ENCODE peak calls at places on chromosomes 7 and 10, in five cellular contexts. N, M, R, J and C are unnamed samples.

GRCh38 chr7:149861728-149862045 is 12.1 kb upstream of the ATP6V0E2 start:
- DNase-seq in N (no peak), M (no peak), R (no peak), J (no peak), C (no peak)

GRCh38 chr10:103677486-103677885 is 177.9 kb downstream of the SH3PXD2A start:
- DNase-seq in N (no peak), M (no peak), R (no peak), J (no peak), C (no peak)

GRCh38 chr10:103869336-103869735 is 14.0 kb upstream of the SH3PXD2A start:
- DNase-seq in N (no peak), M (no peak), R (no peak), J (no peak), C (no peak)

GRCh38 chr7:65722361-65722792 is 150.5 kb upstream of the VKORC1L1 start:
- DNase-seq in N (no peak), M (no peak), R (peak), J (peak), C (no peak)

GRCh38 chr10:70962686-70963085 is 74.3 kb upstream of the PCBD1 start:
- DNase-seq in N (no peak), M (no peak), R (no peak), J (no peak), C (no peak)

GRCh38 chr7:105218939-105219770 is 169.6 kb downstream of the SRPK2 start:
- DNase-seq in N (no peak), M (no peak), R (no peak), J (no peak), C (peak)

GRCh38 chr10:93334901-93335312 is 147.2 kb downstream of the MYOF start:
- DNase-seq in N (no peak), M (peak), R (no peak), J (peak), C (no peak)

GRCh38 chr10:3132036-3133025 is 40.3 kb downstream of the PITRM1 start:
- DNase-seq in N (no peak), M (no peak), R (no peak), J (peak), C (no peak)

GRCh38 chr7:82699773-82700186 is 256.2 kb upstream of the CACNA2D1 start:
- DNase-seq in N (no peak), M (no peak), R (peak), J (no peak), C (peak)

GRCh38 chr10:124090630-124091209 is 2.7 kb downstream of the CHST15 start:
- DNase-seq in N (no peak), M (no peak), R (no peak), J (no peak), C (no peak)

DNA sequence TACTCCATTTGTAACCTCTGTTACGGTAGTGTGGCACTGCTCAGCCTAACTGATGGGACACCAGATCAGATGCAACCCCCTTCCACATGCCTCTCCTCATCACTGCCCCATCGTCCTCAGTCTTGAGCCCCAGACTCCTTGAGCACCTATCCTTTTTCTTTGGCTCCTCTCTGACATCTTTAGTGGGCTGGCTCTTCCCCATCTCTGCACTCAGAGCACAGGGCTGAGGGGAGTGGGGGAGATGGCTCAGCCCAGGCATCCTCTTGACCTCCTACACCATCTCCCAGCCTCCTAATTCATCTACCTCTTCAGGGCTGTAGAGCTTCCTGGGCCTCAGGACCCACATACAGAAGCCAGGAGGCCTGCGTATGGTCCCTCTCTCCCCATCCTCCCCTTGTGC is 1.5 kb upstream of the POLM start:
- DNase-seq in N (no peak), M (no peak), R (no peak), J (no peak), C (no peak)
- H3K4me3 ChIP-seq in N (no peak), M (no peak), R (no peak), J (no peak), C (no peak)

GRCh38 chr10:77526861-77527617 is 110.6 kb downstream of the KCNMA1 start:
- DNase-seq in N (no peak), M (no peak), R (no peak), J (no peak), C (no peak)
- H3K4me3 ChIP-seq in N (no peak), M (no peak), R (no peak), J (no peak), C (no peak)

GRCh38 chr7:140640060-140640611 is 477 bp downstream of the DENND2A start:
- DNase-seq in N (no peak), M (no peak), R (no peak), J (peak), C (no peak)

GRCh38 chr7:140641532-140642191 is 1.0 kb upstream of the DENND2A start:
- DNase-seq in N (no peak), M (no peak), R (no peak), J (peak), C (no peak)

GRCh38 chr7:140643416-140643815 is 2.8 kb upstream of the DENND2A start:
- DNase-seq in N (no peak), M (no peak), R (no peak), J (no peak), C (no peak)

GRCh38 chr7:140639366-140640053 is 1.1 kb downstream of the DENND2A start:
- DNase-seq in N (peak), M (peak), R (no peak), J (peak), C (no peak)

DNA sequence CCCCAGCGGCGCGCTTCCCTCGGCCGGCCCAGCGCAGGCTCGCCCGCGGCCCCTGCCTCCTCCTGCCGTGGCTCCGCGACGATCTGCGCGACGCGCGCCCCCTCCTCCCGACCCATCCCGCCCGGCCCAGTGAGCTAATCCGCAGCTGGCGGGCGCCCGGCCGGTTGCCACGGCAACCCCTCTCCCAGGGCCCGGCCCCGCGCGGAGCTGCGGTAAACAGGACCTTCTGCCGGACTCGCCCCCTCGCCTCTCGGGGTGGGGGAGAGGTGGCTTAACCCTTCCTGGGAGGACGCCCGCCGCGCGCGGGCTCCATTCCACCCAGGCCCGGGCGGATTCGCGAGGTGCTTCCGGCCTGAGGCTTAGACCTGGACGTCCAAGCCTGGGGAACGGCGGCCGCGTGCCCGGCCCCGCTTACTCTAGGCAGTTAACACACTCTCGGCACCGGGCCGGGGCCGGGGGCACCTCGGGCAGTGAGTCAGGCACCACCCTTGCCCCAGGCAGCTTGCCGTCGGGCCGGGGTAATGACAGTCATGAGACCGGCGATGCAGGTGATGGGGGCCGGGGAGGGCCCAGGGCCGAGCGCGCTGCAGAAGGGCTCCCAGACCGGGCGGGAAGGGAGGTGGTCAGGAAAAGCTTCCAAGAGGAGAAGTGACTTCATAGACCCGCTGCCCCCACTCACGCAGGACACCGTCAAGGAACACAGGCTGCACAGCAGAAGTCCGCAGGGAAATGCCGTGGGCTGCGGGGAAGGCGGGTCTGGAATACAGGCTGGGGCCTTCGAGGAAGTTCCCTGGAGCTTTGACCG is at the start of gene DENND2A:
- DNase-seq in N (peak), M (no peak), R (no peak), J (peak), C (no peak)
- H3K4me3 ChIP-seq in N (peak), M (peak), R (peak), J (peak), C (peak)

DNA sequence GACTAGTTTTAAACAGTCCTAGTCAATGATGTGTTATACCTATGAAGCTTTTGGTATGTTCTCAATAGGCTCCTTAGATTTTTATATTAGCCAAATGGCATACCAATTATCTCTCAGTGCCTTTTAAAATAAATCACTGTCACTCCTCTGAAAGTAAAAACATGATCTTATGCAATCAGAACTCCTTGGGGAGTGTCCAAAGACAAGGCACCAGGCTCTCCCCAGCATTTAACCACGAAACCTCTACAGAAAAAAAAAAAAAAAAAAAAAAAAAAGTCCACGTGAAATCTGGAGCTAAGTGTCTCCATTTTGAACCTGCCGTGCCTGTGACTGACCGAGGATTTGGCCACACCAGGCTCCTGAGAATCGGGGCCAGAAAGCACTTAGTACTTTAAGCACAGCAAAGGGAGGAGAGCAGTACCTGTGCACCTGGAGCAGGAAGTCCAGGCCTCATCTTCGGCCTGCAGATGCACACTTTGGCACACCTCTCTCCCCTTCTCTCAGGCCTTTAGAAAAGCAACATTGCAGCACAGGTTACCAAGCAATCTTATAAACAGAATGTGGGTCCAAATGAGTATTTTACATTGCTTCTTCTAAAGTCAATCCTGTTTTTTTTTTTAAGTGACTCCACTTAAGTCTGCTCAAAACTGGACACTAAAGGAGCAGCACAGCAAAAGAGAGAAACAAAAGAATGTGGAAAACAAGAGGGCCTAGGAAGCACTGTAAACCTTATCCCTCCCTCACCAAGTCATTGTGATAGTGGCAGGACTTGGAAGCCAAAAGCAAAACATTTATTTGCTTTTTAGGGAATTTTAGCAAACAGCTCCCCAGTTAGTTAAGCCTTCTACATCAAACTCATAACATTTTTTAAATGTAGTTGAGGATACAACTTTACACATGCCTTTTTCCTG is 1.5 kb downstream of the FAM13C start:
- DNase-seq in N (no peak), M (no peak), R (no peak), J (no peak), C (no peak)
- H3K4me3 ChIP-seq in N (peak), M (no peak), R (no peak), J (no peak), C (peak)

DNA sequence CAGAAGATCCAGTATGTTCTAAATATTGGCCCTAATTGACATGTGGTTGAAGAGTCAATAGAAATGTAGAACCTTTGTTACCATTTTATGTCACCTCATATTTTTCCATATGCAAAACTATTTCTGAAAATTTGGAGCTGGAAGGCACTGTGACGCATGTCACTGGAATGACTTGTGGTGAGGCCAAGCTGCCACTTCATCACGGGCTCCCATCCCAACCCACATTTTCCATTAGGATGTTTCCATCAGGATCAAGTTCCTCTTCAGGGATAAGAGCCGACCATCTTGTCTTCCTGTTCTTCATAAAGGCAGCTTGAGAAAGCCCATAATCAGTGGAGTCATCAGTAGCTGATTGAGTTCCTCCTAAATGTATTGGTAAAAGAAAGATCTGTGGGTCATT is 1241.7 kb downstream of the GATA3 start:
- DNase-seq in N (no peak), M (no peak), R (no peak), J (peak), C (no peak)
- H3K4me3 ChIP-seq in N (no peak), M (no peak), R (no peak), J (no peak), C (no peak)

DNA sequence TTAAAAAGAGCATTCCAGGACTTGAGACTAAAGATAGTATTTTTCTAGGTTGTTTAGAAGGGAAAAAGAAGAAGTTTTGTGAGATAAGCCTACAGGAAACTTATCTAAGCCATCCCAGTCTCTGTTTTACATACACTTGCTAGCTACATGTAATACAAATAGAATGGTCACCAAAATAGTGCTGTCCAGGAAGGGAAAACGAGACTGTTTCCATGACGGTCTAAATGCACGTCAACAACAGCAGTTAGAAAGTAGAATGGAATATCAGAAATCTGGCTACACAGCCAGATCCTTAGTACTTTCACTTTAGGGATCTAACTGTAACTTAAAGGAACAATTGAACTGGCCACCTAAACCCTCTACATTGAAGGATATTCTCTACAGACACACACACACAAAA is 117.6 kb downstream of the TSPAN12 start:
- DNase-seq in N (no peak), M (no peak), R (no peak), J (peak), C (no peak)
- H3K4me3 ChIP-seq in N (no peak), M (no peak), R (peak), J (peak), C (no peak)

GRCh38 chr7:40470817-40471216 is 336.0 kb downstream of the SUGCT start:
- DNase-seq in N (no peak), M (no peak), R (no peak), J (peak), C (no peak)
- H3K4me3 ChIP-seq in N (no peak), M (peak), R (no peak), J (peak), C (no peak)

GRCh38 chr7:27143950-27144798 is 693 bp upstream of the HOXA5 start:
- DNase-seq in N (no peak), M (no peak), R (no peak), J (no peak), C (no peak)
- H3K4me3 ChIP-seq in N (peak), M (no peak), R (peak), J (peak), C (no peak)

GRCh38 chr10:42551582-42552187 is 86.7 kb downstream of the ZNF33B start:
- DNase-seq in N (no peak), M (no peak), R (no peak), J (no peak), C (no peak)
- H3K4me3 ChIP-seq in N (peak), M (peak), R (peak), J (peak), C (peak)